ENCODE peak calls at places on chromosomes 3 and 15, in six cellular contexts. J is GM10248, W is HEK293T, A is AML-193, L is foreskin fibroblast, O is hypothalamus. Y is an unnamed sample.
A peak's percentile ranks its signal among the peaks of the same experiment; 100 is the strongest.

GRCh38 chr3:105598047-105598796 is 231.5 kb downstream of the ALCAM start:
- DNase-seq in W (no peak), J (no peak), O (no peak), L (peak; percentile 93), A (no peak), Y (no peak)

GRCh38 chr3:195258449-195259145 is 12.4 kb downstream of the XXYLT1 start:
- DNase-seq in J (peak; percentile 6), L (no peak), A (no peak), W (no peak), O (no peak), Y (no peak)

GRCh38 chr15:74752486-74753395 is 4.1 kb downstream of the CYP1A2 start:
- DNase-seq in L (peak; percentile 58), J (no peak), W (no peak), A (no peak), O (no peak), Y (no peak)

GRCh38 chr3:73707772-73708171 is 83.0 kb upstream of the PDZRN3 start:
- DNase-seq in A (no peak), W (no peak), J (no peak), O (no peak), L (peak; percentile 66), Y (no peak)

GRCh38 chr3:152443212-152444023 is 174.7 kb downstream of the MBNL1 start:
- DNase-seq in W (no peak), A (no peak), L (no peak), O (no peak), J (no peak), Y (no peak)

GRCh38 chr15:43383070-43383469 is 12.2 kb downstream of the TUBGCP4 start:
- DNase-seq in L (peak; percentile 57), W (no peak), A (no peak), O (no peak), J (no peak), Y (no peak)

GRCh38 chr3:152832046-152832445 is 2.9 kb upstream of the P2RY1 start:
- DNase-seq in J (no peak), L (no peak), A (no peak), W (no peak), O (no peak), Y (no peak)

GRCh38 chr15:93063292-93063671 is 25.7 kb downstream of the RGMA start:
- DNase-seq in L (no peak), O (no peak), J (no peak), W (no peak), A (no peak), Y (no peak)

GRCh38 chr3:127206611-127207516 is 13.9 kb downstream of the PRR23E start:
- DNase-seq in O (no peak), W (no peak), J (peak; percentile 10), L (no peak), A (no peak), Y (no peak)

Y was measured in C1 segment of cervical spinal cord.